ENCODE peak calls at places on chromosome 12, in seven cellular contexts. M is lower leg skin, O is tibial nerve, Y is IMR-90, G is uterus, E is suprapubic skin, P is endothelial cell of umbilical vein. C is an unnamed sample.

GRCh38 chr12:63944586-63945228 is 100.2 kb downstream of the SRGAP1 start:
- DNase-seq in O (no peak), E (no peak), G (no peak), M (no peak), Y (no peak), P (no peak), C (no peak)

GRCh38 chr12:70576341-70577282 is 60.6 kb downstream of the PTPRB start:
- DNase-seq in E (no peak), O (no peak), M (no peak), G (no peak), P (peak; percentile 68), Y (peak; percentile 85), C (peak; percentile 65)

GRCh38 chr12:12645485-12645884 is 33.8 kb downstream of the CREBL2 start:
- DNase-seq in P (peak; percentile 6), M (no peak), O (no peak), G (no peak), Y (peak; percentile 40), E (no peak), C (peak; percentile 40)

GRCh38 chr12:50477241-50477832 is 27.4 kb upstream of the DIP2B start:
- DNase-seq in P (no peak), M (no peak), G (no peak), O (no peak), E (no peak), Y (no peak), C (no peak)

GRCh38 chr12:14332482-14332881 is 33.0 kb upstream of the ATF7IP start:
- DNase-seq in G (no peak), E (no peak), O (no peak), P (no peak), Y (no peak), M (no peak), C (no peak)

GRCh38 chr12:4210158-4210557 is 63.4 kb upstream of the CCND2 start:
- DNase-seq in G (no peak), M (no peak), Y (no peak), O (no peak), E (no peak), P (no peak), C (no peak)

GRCh38 chr12:51862947-51863346 is 14.4 kb upstream of the FIGNL2 start:
- DNase-seq in G (no peak), P (no peak), O (no peak), E (no peak), M (no peak), Y (no peak), C (no peak)

GRCh38 chr12:89448951-89449371 is 75.6 kb downstream of the GALNT4 start:
- DNase-seq in O (no peak), Y (peak; percentile 54), G (no peak), M (no peak), P (no peak), E (no peak), C (no peak)

GRCh38 chr12:57109207-57110160 is 1.7 kb downstream of the STAT6 start:
- DNase-seq in G (no peak), Y (no peak), O (no peak), E (no peak), M (no peak), P (no peak), C (no peak)

GRCh38 chr12:110600254-110600653 is 13.7 kb upstream of the TCTN1 start:
- DNase-seq in E (no peak), M (no peak), Y (peak; percentile 72), G (no peak), P (peak; percentile 59), O (no peak), C (peak; percentile 87)

GRCh38 chr12:69431604-69432222 is 38.5 kb upstream of the FRS2 start:
- DNase-seq in O (no peak), M (no peak), G (no peak), E (no peak), Y (no peak), P (no peak), C (no peak)

GRCh38 chr12:63816031-63816430 is 28.5 kb upstream of the SRGAP1 start:
- DNase-seq in Y (no peak), M (no peak), O (no peak), P (no peak), E (no peak), G (no peak), C (no peak)

GRCh38 chr12:77122236-77122635 is 56.9 kb upstream of the E2F7 start:
- DNase-seq in P (peak; percentile 88), O (no peak), M (no peak), G (no peak), E (no peak), Y (peak; percentile 97), C (no peak)

GRCh38 chr12:113973109-113973904 is 7.2 kb upstream of the RBM19 start:
- DNase-seq in G (no peak), E (no peak), P (no peak), O (no peak), Y (no peak), M (no peak), C (peak; percentile 51)

GRCh38 chr12:89384050-89384749 is 31.9 kb upstream of the DUSP6 start:
- DNase-seq in P (peak; percentile 55), G (peak; percentile 57), M (no peak), E (no peak), O (no peak), Y (peak; percentile 92), C (peak; percentile 90)

GRCh38 chr12:108198043-108198442 is 69.0 kb downstream of the WSCD2 start:
- DNase-seq in M (no peak), O (no peak), P (no peak), Y (no peak), E (no peak), G (no peak), C (no peak)

DNA sequence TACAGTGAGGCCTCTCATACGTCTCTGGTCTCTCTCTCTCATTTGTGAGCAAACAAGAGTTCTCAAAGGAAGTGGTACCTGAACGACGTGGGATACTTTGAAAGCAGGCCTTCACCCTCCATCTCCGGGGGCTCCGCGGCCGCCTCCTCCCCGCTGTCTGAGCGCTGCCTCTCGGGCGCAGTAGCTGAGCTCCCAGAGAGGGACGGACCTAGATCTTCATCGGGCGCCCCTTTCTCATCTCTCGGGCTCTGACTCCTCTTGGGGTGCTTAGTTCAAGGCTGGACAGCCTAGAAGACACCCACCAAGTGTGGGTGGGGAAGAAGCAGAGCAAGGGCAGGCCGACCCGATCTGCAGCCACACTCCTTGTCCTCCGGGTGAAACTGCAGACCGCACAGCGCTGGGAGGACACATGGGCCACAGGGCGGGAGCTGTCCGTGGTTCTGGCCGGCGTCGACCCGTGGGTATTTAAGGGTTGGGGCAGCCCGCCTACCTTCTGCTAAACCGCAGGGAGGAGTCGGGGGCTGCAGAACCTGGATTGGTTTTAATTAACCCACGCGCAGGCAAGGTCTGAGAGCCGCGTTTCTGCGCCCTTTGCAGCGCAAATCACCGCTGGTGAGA is 92.7 kb downstream of the PAH start:
- DNase-seq in P (no peak), E (no peak), M (peak; percentile 82), G (peak; percentile 23), O (no peak), Y (peak; percentile 2), C (peak; percentile 33)
- H3K4me3 ChIP-seq in P (no peak overlapping the region), E (no peak overlapping the region), M (no peak overlapping the region), G (no peak overlapping the region), O (no peak overlapping the region), Y (no peak overlapping the region), C (no peak overlapping the region)

GRCh38 chr12:121793501-121793835 is at the start of gene RHOF:
- DNase-seq in M (no peak), Y (no peak), P (no peak), E (no peak), O (no peak), G (no peak), C (no peak)

GRCh38 chr12:121792607-121793500 is 634 bp downstream of the RHOF start:
- DNase-seq in P (no peak), M (no peak), Y (no peak), G (no peak), E (no peak), O (no peak), C (peak; percentile 83)

GRCh38 chr12:121795029-121795977 is 1.8 kb upstream of the RHOF start:
- DNase-seq in O (peak; percentile 85), P (peak; percentile 86), G (peak; percentile 92), Y (peak; percentile 81), E (peak; percentile 94), M (peak; percentile 98), C (peak; percentile 95)

GRCh38 chr12:121794532-121795028 is 1.1 kb upstream of the RHOF start:
- DNase-seq in G (peak; percentile 56), M (no peak), O (no peak), Y (no peak), E (no peak), P (no peak), C (no peak)

DNA sequence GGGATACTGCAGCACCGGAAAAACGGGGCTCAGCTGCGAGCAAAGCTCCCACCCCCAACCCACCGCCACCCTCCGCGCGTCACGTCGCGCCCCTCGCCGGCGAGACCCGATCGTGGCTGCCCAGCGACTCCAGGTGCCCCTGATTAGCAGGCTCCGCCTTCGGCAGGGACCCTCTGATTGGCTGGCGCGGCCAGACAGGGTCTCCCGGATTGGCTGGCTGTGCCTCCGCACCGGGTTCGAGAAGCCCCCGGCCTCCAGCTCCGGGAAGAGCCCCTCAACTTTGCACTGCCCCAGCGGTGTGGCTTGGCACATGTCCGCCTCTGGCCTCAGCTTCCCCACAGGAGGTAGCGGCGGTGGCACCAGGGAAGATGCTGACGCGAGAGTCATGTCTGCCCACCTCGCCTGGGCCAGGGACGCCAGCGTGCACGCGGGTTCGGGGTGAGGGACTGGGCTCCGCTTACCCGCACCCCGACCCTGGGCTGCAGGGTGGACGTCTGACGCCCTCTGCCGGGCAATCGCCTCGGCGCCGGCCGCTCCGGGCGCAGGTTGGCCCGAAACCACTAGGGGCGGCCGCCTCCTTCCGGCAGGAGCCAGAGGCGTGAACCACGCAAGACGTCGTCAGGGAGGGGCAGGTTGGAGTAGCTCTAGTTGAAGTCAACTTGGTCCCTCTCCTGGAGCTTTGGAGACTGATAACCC is 496 bp upstream of the RHOF start:
- DNase-seq in Y (peak; percentile 89), G (peak; percentile 94), E (peak; percentile 94), O (peak; percentile 77), M (peak; percentile 97), P (peak; percentile 94), C (peak; percentile 99)
- TF ChIP-seq POLR2A in Y (peak; percentile 38), G (peak; percentile 54), E (no peak), O (peak; percentile 35), M (no peak), P (peak; percentile 80), C (peak; percentile 32)

GRCh38 chr12:124480469-124481256 is 86.7 kb downstream of the NCOR2 start:
- DNase-seq in O (no peak), P (no peak), M (peak; percentile 87), G (peak; percentile 77), E (no peak), Y (peak; percentile 47), C (no peak)
- H3K4me3 ChIP-seq in O (no peak overlapping the region), P (no peak overlapping the region), M (no peak overlapping the region), G (no peak overlapping the region), E (no peak overlapping the region), Y (no peak overlapping the region), C (no peak overlapping the region)

GRCh38 chr12:117098361-117099217 is 627 bp downstream of the TESC start:
- DNase-seq in Y (no peak), O (no peak), P (no peak), G (no peak), M (no peak), E (no peak), C (peak; percentile 62)
- TF ChIP-seq POLR2A in Y (no peak), O (no peak), P (no peak), G (no peak), M (no peak), E (no peak), C (no peak)

C was measured in NB4.